ENCODE peak calls at places on chromosomes 11 and 22, in seven cellular contexts. One of them, this sample, is unnamed.

GRCh38 chr11:124961972-124962609 is 8.1 kb downstream of the CCDC15 start:
- DNase-seq in mesenchymal stem cell: peak
- DNase-seq in H1: no peak
- DNase-seq in H9: no peak
- DNase-seq in trophoblast cell: peak
- DNase-seq in mesendoderm: peak
- DNase-seq in IMR-90: peak
- DNase-seq in this sample: peak

GRCh38 chr11:12743834-12744449 is 69.7 kb downstream of the TEAD1 start:
- DNase-seq in H1: no peak
- DNase-seq in mesenchymal stem cell: no peak
- DNase-seq in H9: no peak
- DNase-seq in mesendoderm: no peak
- DNase-seq in IMR-90: no peak
- DNase-seq in trophoblast cell: no peak
- DNase-seq in this sample: no peak

GRCh38 chr11:41245184-41245583 is 214.3 kb downstream of the LRRC4C start:
- DNase-seq in IMR-90: no peak
- DNase-seq in H1: no peak
- DNase-seq in mesenchymal stem cell: no peak
- DNase-seq in mesendoderm: no peak
- DNase-seq in trophoblast cell: no peak
- DNase-seq in H9: peak
- DNase-seq in this sample: no peak

GRCh38 chr11:16891964-16892363 is 122.2 kb downstream of the PLEKHA7 start:
- DNase-seq in H9: no peak
- DNase-seq in H1: no peak
- DNase-seq in IMR-90: peak
- DNase-seq in mesendoderm: no peak
- DNase-seq in trophoblast cell: no peak
- DNase-seq in mesenchymal stem cell: peak
- DNase-seq in this sample: no peak

GRCh38 chr22:49230194-49230577 is 597.5 kb downstream of the BRD1 start:
- DNase-seq in trophoblast cell: no peak
- DNase-seq in mesendoderm: peak
- DNase-seq in mesenchymal stem cell: no peak
- DNase-seq in H1: no peak
- DNase-seq in IMR-90: no peak
- DNase-seq in H9: peak
- DNase-seq in this sample: peak

GRCh38 chr22:18947905-18948304 is 11.8 kb upstream of the PRODH start:
- DNase-seq in IMR-90: no peak
- DNase-seq in mesenchymal stem cell: no peak
- DNase-seq in trophoblast cell: no peak
- DNase-seq in H1: no peak
- DNase-seq in H9: peak
- DNase-seq in mesendoderm: peak
- DNase-seq in this sample: no peak

GRCh38 chr11:92740251-92740650 is 229.2 kb upstream of the MTNR1B start:
- DNase-seq in IMR-90: no peak
- DNase-seq in mesenchymal stem cell: no peak
- DNase-seq in trophoblast cell: peak
- DNase-seq in H9: no peak
- DNase-seq in H1: no peak
- DNase-seq in mesendoderm: peak
- DNase-seq in this sample: no peak

GRCh38 chr22:20115691-20116375 is at the start of gene RANBP1:
- DNase-seq in H1: no peak
- DNase-seq in mesenchymal stem cell: no peak
- DNase-seq in IMR-90: no peak
- DNase-seq in mesendoderm: no peak
- DNase-seq in H9: no peak
- DNase-seq in trophoblast cell: no peak
- DNase-seq in this sample: no peak

GRCh38 chr11:98056945-98057344 is 963.8 kb upstream of the CNTN5 start:
- DNase-seq in trophoblast cell: no peak
- DNase-seq in mesenchymal stem cell: no peak
- DNase-seq in IMR-90: no peak
- DNase-seq in mesendoderm: peak
- DNase-seq in H9: no peak
- DNase-seq in H1: no peak
- DNase-seq in this sample: no peak

GRCh38 chr11:128772814-128773213 is 78.9 kb downstream of the FLI1 start:
- DNase-seq in mesendoderm: no peak
- DNase-seq in IMR-90: no peak
- DNase-seq in mesenchymal stem cell: no peak
- DNase-seq in H1: no peak
- DNase-seq in H9: no peak
- DNase-seq in trophoblast cell: no peak
- DNase-seq in this sample: no peak

GRCh38 chr11:75525433-75526191 is at the start of gene GDPD5:
- DNase-seq in mesenchymal stem cell: peak
- DNase-seq in IMR-90: peak
- DNase-seq in H9: peak
- DNase-seq in trophoblast cell: peak
- DNase-seq in H1: peak
- DNase-seq in mesendoderm: peak
- DNase-seq in this sample: peak

GRCh38 chr11:57426754-57427691 is at the start of gene SLC43A3:
- DNase-seq in IMR-90: peak
- DNase-seq in mesendoderm: peak
- DNase-seq in mesenchymal stem cell: peak
- DNase-seq in H1: peak
- DNase-seq in H9: peak
- DNase-seq in trophoblast cell: peak
- DNase-seq in this sample: peak

GRCh38 chr11:57425565-57426438 is 1.1 kb downstream of the SLC43A3 start:
- DNase-seq in mesendoderm: no peak
- DNase-seq in H1: no peak
- DNase-seq in IMR-90: peak
- DNase-seq in H9: no peak
- DNase-seq in trophoblast cell: no peak
- DNase-seq in mesenchymal stem cell: peak
- DNase-seq in this sample: no peak

GRCh38 chr11:57424802-57425564 is 1.9 kb downstream of the SLC43A3 start:
- DNase-seq in mesenchymal stem cell: peak
- DNase-seq in H1: no peak
- DNase-seq in IMR-90: peak
- DNase-seq in trophoblast cell: peak
- DNase-seq in H9: no peak
- DNase-seq in mesendoderm: peak
- DNase-seq in this sample: no peak

GRCh38 chr11:57427692-57428082 is 766 bp upstream of the SLC43A3 start:
- DNase-seq in IMR-90: peak
- DNase-seq in H1: no peak
- DNase-seq in trophoblast cell: no peak
- DNase-seq in mesendoderm: no peak
- DNase-seq in mesenchymal stem cell: no peak
- DNase-seq in H9: no peak
- DNase-seq in this sample: no peak

GRCh38 chr11:57426439-57426753 is 525 bp downstream of the SLC43A3 start:
- DNase-seq in H9: peak
- DNase-seq in IMR-90: no peak
- DNase-seq in H1: no peak
- DNase-seq in mesendoderm: peak
- DNase-seq in trophoblast cell: no peak
- DNase-seq in mesenchymal stem cell: no peak
- DNase-seq in this sample: no peak
- H2BK120ac ChIP-seq in H9: no peak
- H2BK120ac ChIP-seq in IMR-90: peak
- H2BK120ac ChIP-seq in H1: no peak
- H2BK120ac ChIP-seq in mesendoderm: no peak
- H2BK120ac ChIP-seq in trophoblast cell: no peak
- H2BK120ac ChIP-seq in mesenchymal stem cell: no peak
- H2BK120ac ChIP-seq in this sample: no peak

DNA sequence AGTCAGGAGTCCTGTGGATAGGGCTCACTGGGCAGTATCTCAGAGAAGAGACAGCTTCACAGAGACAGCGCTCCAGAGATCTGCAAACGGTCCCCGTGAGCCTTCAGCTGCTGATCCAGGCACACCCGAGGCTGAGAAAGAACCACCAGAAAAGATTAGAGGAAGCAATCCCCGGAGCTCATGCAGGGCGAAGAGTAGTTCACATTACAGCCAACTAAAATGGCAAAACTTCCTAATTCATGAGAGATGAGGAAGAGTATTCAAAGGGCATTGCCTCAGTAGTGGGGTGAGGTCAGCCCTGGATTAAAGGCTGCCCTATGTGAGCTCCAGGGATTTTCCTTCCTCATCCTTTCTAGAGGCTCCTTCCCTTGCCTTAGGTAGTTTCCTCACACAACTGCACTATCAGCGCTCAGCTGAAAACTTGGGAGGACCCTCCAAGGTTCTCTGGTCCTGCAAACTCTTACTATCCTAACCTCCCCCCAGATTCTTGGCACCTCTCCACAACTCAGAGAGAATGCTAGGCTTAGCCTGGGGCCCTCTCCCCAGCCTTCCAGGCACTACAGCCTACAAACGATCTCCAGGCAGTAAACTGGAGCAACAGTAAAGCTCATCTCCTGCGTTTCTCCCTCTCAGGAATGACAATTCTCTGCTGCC is 23.7 kb downstream of the SCN4B start:
- DNase-seq in IMR-90: no peak
- DNase-seq in H1: no peak
- DNase-seq in trophoblast cell: no peak
- DNase-seq in mesendoderm: no peak
- DNase-seq in H9: no peak
- DNase-seq in mesenchymal stem cell: no peak
- DNase-seq in this sample: no peak
- H2BK120ac ChIP-seq in IMR-90: no peak
- H2BK120ac ChIP-seq in H1: no peak
- H2BK120ac ChIP-seq in trophoblast cell: no peak
- H2BK120ac ChIP-seq in mesendoderm: no peak
- H2BK120ac ChIP-seq in H9: no peak
- H2BK120ac ChIP-seq in mesenchymal stem cell: no peak
- H2BK120ac ChIP-seq in this sample: no peak

DNA sequence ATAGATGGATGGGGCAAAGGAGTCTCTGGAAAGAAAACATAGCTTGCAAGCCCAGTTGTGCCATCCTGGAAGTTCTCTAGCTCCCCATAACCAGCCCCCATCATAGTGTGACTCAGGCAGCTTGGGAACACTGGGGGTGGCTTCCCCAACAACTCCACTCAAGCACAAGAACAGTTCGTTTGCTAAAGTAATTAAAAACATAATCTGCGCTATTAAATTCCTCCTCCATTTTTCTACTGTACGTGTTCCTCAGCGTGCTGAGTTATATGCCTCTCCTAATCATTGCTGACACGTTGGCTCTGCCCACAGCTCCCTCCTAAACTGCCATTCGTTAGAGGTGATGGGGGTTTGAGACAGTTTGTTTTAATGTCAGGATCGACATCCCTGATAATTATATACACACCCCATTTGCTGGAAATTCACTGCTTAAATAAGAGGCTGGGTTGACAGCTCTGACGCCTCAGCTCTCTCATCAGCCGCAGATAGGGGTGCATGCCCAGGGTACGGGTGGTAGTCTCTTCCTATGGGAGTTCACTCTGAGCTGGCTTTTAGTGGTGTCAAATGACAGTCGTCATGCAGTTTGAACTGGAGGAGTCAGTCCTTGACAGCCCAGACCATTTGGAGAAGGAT is 59.5 kb upstream of the SEZ6L start:
- DNase-seq in IMR-90: no peak
- DNase-seq in H1: no peak
- DNase-seq in H9: no peak
- DNase-seq in trophoblast cell: no peak
- DNase-seq in mesenchymal stem cell: no peak
- DNase-seq in mesendoderm: no peak
- DNase-seq in this sample: no peak
- H2BK120ac ChIP-seq in IMR-90: no peak
- H2BK120ac ChIP-seq in H1: no peak
- H2BK120ac ChIP-seq in H9: no peak
- H2BK120ac ChIP-seq in trophoblast cell: no peak
- H2BK120ac ChIP-seq in mesenchymal stem cell: no peak
- H2BK120ac ChIP-seq in mesendoderm: no peak
- H2BK120ac ChIP-seq in this sample: no peak

GRCh38 chr22:29531419-29531818 is 22.1 kb downstream of the THOC5 start:
- DNase-seq in H9: no peak
- DNase-seq in H1: no peak
- DNase-seq in trophoblast cell: peak
- DNase-seq in mesendoderm: no peak
- DNase-seq in IMR-90: no peak
- DNase-seq in mesenchymal stem cell: no peak
- DNase-seq in this sample: no peak
- H2BK120ac ChIP-seq in H9: no peak
- H2BK120ac ChIP-seq in H1: no peak
- H2BK120ac ChIP-seq in trophoblast cell: no peak
- H2BK120ac ChIP-seq in mesendoderm: no peak
- H2BK120ac ChIP-seq in IMR-90: no peak
- H2BK120ac ChIP-seq in mesenchymal stem cell: no peak
- H2BK120ac ChIP-seq in this sample: no peak

This sample was measured in neuronal stem cell.